ENCODE peak calls at places on chromosomes 16 and 17, in ten cellular contexts. B, P, M, F, V, O, J, X, N and D are unnamed samples.
A peak's percentile ranks its signal among the peaks of the same experiment; 100 is the strongest.

GRCh38 chr17:27996157-27997043 is 46.1 kb upstream of the NLK start:
- DNase-seq in B (no peak), P (no peak), M (no peak), F (no peak), V (no peak), O (no peak), J (no peak), X (no peak), N (no peak), D (no peak)

GRCh38 chr16:73323880-73324279 is 276.0 kb upstream of the ZFHX3 start:
- DNase-seq in B (no peak), P (no peak), M (no peak), F (no peak), V (no peak), O (no peak), J (no peak), X (no peak), N (no peak), D (no peak)

GRCh38 chr16:88747588-88748301 is 37.3 kb downstream of the PIEZO1 start:
- DNase-seq in B (peak; percentile 68), P (no peak), M (no peak), F (peak; percentile 97), V (peak; percentile 36), O (no peak), J (no peak), X (peak; percentile 88), N (peak; percentile 67), D (peak; percentile 79)

GRCh38 chr17:9587969-9588656 is 11.7 kb downstream of the CFAP52 start:
- DNase-seq in B (no peak), P (no peak), M (no peak), F (no peak), V (no peak), O (no peak), J (no peak), X (peak; percentile 24), N (no peak), D (no peak)

GRCh38 chr16:74107795-74108610 is 188.6 kb upstream of the PSMD7 start:
- DNase-seq in B (peak; percentile 63), P (no peak), M (no peak), F (peak; percentile 7), V (peak; percentile 69), O (no peak), J (no peak), X (peak; percentile 70), N (peak; percentile 58), D (peak; percentile 11)

GRCh38 chr17:27978689-27979175 is 63.7 kb upstream of the NLK start:
- DNase-seq in B (no peak), P (no peak), M (no peak), F (no peak), V (no peak), O (no peak), J (no peak), X (no peak), N (no peak), D (no peak)

GRCh38 chr16:70611785-70612303 is 34.5 kb upstream of the IL34 start:
- DNase-seq in B (no peak), P (no peak), M (no peak), F (no peak), V (no peak), O (peak; percentile 17), J (no peak), X (no peak), N (no peak), D (no peak)

GRCh38 chr16:87206646-87207451 is 110.3 kb downstream of the C16orf95 start:
- DNase-seq in B (no peak), P (peak; percentile 39), M (no peak), F (no peak), V (no peak), O (no peak), J (no peak), X (peak; percentile 79), N (peak; percentile 28), D (no peak)

GRCh38 chr16:19532601-19533000 is 8.9 kb downstream of the CCP110 start:
- DNase-seq in B (no peak), P (no peak), M (no peak), F (no peak), V (no peak), O (no peak), J (no peak), X (no peak), N (no peak), D (no peak)

GRCh38 chr17:14604920-14605599 is 304.2 kb downstream of the HS3ST3B1 start:
- DNase-seq in B (peak; percentile 27), P (no peak), M (peak; percentile 28), F (no peak), V (no peak), O (peak; percentile 79), J (peak; percentile 24), X (no peak), N (no peak), D (no peak)

GRCh38 chr17:77753691-77754265 is 204.7 kb upstream of the TNRC6C start:
- DNase-seq in B (no peak), P (peak; percentile 69), M (no peak), F (no peak), V (no peak), O (peak; percentile 22), J (no peak), X (no peak), N (no peak), D (no peak)

GRCh38 chr17:80942360-80943345 is 49.0 kb upstream of the CHMP6 start:
- DNase-seq in B (peak; percentile 88), P (peak; percentile 98), M (peak; percentile 90), F (no peak), V (peak; percentile 76), O (peak; percentile 79), J (peak; percentile 40), X (no peak), N (no peak), D (no peak)

GRCh38 chr16:67191995-67192681 is at the start of gene E2F4:
- DNase-seq in B (peak; percentile 93), P (peak; percentile 97), M (peak; percentile 93), F (peak; percentile 96), V (peak; percentile 93), O (peak; percentile 99), J (peak; percentile 90), X (peak; percentile 92), N (peak; percentile 85), D (peak; percentile 99)
- TF ChIP-seq POLR2A in B (peak; percentile 35), P (no peak), M (no peak), F (peak; percentile 73), V (no peak), O (no peak), J (peak; percentile 77), X (peak; percentile 71), N (peak; percentile 67), D (peak; percentile 58)

GRCh38 chr17:30975042-30975820 is 4.4 kb downstream of the RNF135 start:
- DNase-seq in B (no peak), P (peak; percentile 36), M (no peak), F (no peak), V (peak; percentile 11), O (no peak), J (no peak), X (no peak), N (no peak), D (no peak)

GRCh38 chr17:30969989-30970680 is 704 bp upstream of the RNF135 start:
- DNase-seq in B (peak; percentile 52), P (peak; percentile 86), M (no peak), F (no peak), V (peak; percentile 26), O (no peak), J (peak; percentile 73), X (no peak), N (no peak), D (no peak)

GRCh38 chr17:30970757-30971567 is at the start of gene RNF135:
- DNase-seq in B (peak; percentile 88), P (peak; percentile 95), M (peak; percentile 90), F (peak; percentile 82), V (peak; percentile 85), O (peak; percentile 95), J (peak; percentile 67), X (peak; percentile 95), N (peak; percentile 63), D (peak; percentile 66)
- TF ChIP-seq POLR2A in B (peak; percentile 81), P (peak; percentile 32), M (no peak), F (peak; percentile 96), V (no peak), O (no peak), J (peak; percentile 84), X (peak; percentile 99), N (peak; percentile 95), D (peak; percentile 55)

GRCh38 chr16:519841-520687 is 7.4 kb upstream of the CAPN15 start:
- DNase-seq in B (no peak), P (no peak), M (no peak), F (no peak), V (no peak), O (no peak), J (no peak), X (no peak), N (no peak), D (no peak)

GRCh38 chr16:519425-519824 is 8.1 kb upstream of the CAPN15 start:
- DNase-seq in B (no peak), P (no peak), M (no peak), F (no peak), V (no peak), O (no peak), J (no peak), X (no peak), N (no peak), D (no peak)

GRCh38 chr16:522320-523096 is 5.0 kb upstream of the CAPN15 start:
- DNase-seq in B (no peak), P (no peak), M (no peak), F (no peak), V (no peak), O (no peak), J (no peak), X (no peak), N (no peak), D (no peak)

GRCh38 chr16:521381-522210 is 5.9 kb upstream of the CAPN15 start:
- DNase-seq in B (peak; percentile 84), P (no peak), M (no peak), F (no peak), V (peak; percentile 70), O (no peak), J (no peak), X (no peak), N (no peak), D (no peak)

DNA sequence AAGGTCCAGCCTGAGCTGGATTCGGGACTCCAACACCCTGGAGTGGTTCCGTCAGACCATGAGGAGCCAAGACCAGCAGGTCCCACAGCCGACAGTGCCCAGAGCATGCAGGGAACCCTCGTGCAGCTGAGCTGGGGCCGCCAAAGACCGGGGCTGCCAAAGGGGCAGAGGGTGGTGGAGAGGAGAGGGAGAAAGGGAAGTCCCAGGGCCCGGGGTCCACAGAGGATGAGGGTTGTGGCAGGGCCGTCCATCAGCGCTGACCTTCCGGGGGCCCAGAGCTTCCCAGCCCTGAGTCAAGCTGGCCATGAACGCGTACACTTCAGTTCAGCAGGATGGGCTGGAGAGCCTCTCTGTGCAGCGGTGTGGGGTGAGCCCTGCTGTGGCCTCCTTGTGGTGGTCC is 6.7 kb upstream of the CAPN15 start:
- DNase-seq in B (no peak), P (no peak), M (no peak), F (no peak), V (no peak), O (no peak), J (no peak), X (no peak), N (no peak), D (no peak)
- TF ChIP-seq POLR2A in B (no peak), P (no peak), M (no peak), F (no peak), V (no peak), O (no peak), J (no peak), X (no peak), N (no peak), D (no peak)

DNA sequence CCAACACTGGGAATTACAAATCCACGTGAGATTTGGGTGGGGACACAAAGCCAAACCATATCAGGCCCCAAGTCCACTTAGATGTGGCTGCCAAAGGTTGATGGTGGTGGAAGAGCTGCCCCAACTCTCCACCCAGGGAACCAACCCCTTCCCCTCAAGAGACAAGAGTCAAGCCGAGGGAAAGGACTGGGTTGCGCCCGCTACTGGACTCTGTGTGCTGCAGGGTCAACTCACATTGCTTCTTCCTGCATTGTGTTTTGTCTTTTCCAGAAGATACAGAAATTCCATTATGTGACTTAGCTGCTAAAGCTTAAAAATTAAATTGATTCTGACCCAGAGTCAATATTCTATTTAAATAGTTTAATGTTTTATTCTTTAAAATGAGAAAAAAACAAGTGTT is 58.5 kb downstream of the ADAMTS18 start:
- DNase-seq in B (no peak), P (no peak), M (no peak), F (no peak), V (no peak), O (no peak), J (no peak), X (peak; percentile 9), N (no peak), D (peak; percentile 11)
- TF ChIP-seq POLR2A in B (no peak), P (no peak), M (no peak), F (no peak), V (no peak), O (no peak), J (no peak), X (no peak), N (no peak), D (no peak)